ENCODE peak calls at places on chromosome 22, in five cellular contexts. I is stimulated activated CD4-positive, alpha-beta T cell treated with anti-CD3 and anti-CD28 coated beads, TNF-alpha, amount 100 ng/mL, for 48 hours; H is cardiac muscle cell; F is neuronal stem cell; T is activated B cell treated with CpG ODN at 0.5 μM for 24 hours. W is an unnamed sample.

GRCh38 chr22:20542736-20543135 is 35.3 kb downstream of the MED15 start:
- DNase-seq in H (no peak), I (no peak), T (no peak), F (no peak), W (no peak)

GRCh38 chr22:23511627-23512347 is 68.3 kb downstream of the IGLL1 start:
- DNase-seq in F (no peak), I (no peak), H (no peak), T (no peak), W (no peak)

GRCh38 chr22:42340695-42341383 is 70.4 kb upstream of the TCF20 start:
- DNase-seq in F (peak; percentile 50), I (no peak), H (peak; percentile 52), T (no peak), W (no peak)

GRCh38 chr22:48153726-48154125 is 1391.3 kb downstream of the TBC1D22A start:
- DNase-seq in T (no peak), I (no peak), F (no peak), H (no peak), W (no peak)

GRCh38 chr22:26610072-26610958 is 7.5 kb downstream of the CRYBB1 start:
- DNase-seq in I (peak; percentile 45), T (no peak), F (no peak), H (no peak), W (no peak)

GRCh38 chr22:17588606-17589005 is 25.3 kb downstream of the SLC25A18 start:
- DNase-seq in T (no peak), H (no peak), F (no peak), I (no peak), W (no peak)

GRCh38 chr22:20666560-20666959 is 107.4 kb upstream of the SERPIND1 start:
- DNase-seq in T (no peak), H (no peak), I (no peak), F (no peak), W (no peak)

GRCh38 chr22:37741312-37741795 is 44.5 kb downstream of the TRIOBP start:
- DNase-seq in T (no peak), I (no peak), H (peak; percentile 97), F (no peak), W (no peak)

GRCh38 chr22:33329398-33329797 is 271.2 kb upstream of the SYN3 start:
- DNase-seq in I (no peak), H (no peak), F (no peak), T (no peak), W (no peak)

GRCh38 chr22:20206709-20207215 is 55.9 kb upstream of the CCDC188 start:
- DNase-seq in F (no peak), H (no peak), T (no peak), I (peak; percentile 3), W (peak; percentile 66)

GRCh38 chr22:31228425-31228824 is 16.3 kb downstream of the LIMK2 start:
- DNase-seq in H (no peak), F (no peak), I (no peak), T (no peak), W (no peak)

GRCh38 chr22:20792966-20793332 is 19.0 kb downstream of the SERPIND1 start:
- DNase-seq in H (no peak), I (no peak), F (no peak), T (no peak), W (no peak)

GRCh38 chr22:45429921-45430775 is 16.7 kb downstream of the RIBC2 start:
- DNase-seq in T (no peak), F (no peak), H (no peak), I (no peak), W (no peak)

GRCh38 chr22:49570032-49570848 is 257.4 kb downstream of the BRD1 start:
- DNase-seq in I (no peak), F (no peak), H (no peak), T (no peak), W (peak; percentile 27)

GRCh38 chr22:27621671-27622070 is 179.9 kb downstream of the MN1 start:
- DNase-seq in T (no peak), H (no peak), F (no peak), I (no peak), W (no peak)

GRCh38 chr22:42855726-42856125 is 1.3 kb downstream of the ARFGAP3 start:
- DNase-seq in F (no peak), T (no peak), I (no peak), H (no peak), W (no peak)

GRCh38 chr22:28947125-28947524 is 63.8 kb downstream of the ZNRF3 start:
- DNase-seq in T (no peak), F (no peak), I (no peak), H (no peak), W (no peak)

GRCh38 chr22:48894064-48894671 is 933.5 kb downstream of the BRD1 start:
- DNase-seq in I (no peak), H (no peak), T (no peak), F (no peak), W (no peak)

GRCh38 chr22:46573781-46574437 is 36.5 kb upstream of the CELSR1 start:
- DNase-seq in I (no peak), T (no peak), F (no peak), H (no peak), W (peak; percentile 36)

GRCh38 chr22:39522567-39523300 is 2.4 kb downstream of the ATF4 start:
- DNase-seq in I (no peak), F (no peak), T (no peak), H (peak; percentile 51), W (no peak)

GRCh38 chr22:47474895-47475294 is 712.4 kb downstream of the TBC1D22A start:
- DNase-seq in I (no peak), F (no peak), T (no peak), H (no peak), W (no peak)

GRCh38 chr22:36333632-36334031 is 54.1 kb downstream of the MYH9 start:
- DNase-seq in I (no peak), H (no peak), F (no peak), T (no peak), W (no peak)

GRCh38 chr22:25827415-25827814 is 85.4 kb downstream of the MYO18B start:
- DNase-seq in T (no peak), H (no peak), F (peak; percentile 8), I (no peak), W (no peak)

W was measured in left lung.